ENCODE peak calls at places on chromosomes 12 and 14, in eight cellular contexts. S, O, D, N, Q, A, W and H are unnamed samples.

GRCh38 chr14:69247691-69248440 is 12.1 kb upstream of the GALNT16 start:
- DNase-seq in Q (peak), D (peak), O (no peak), A (peak), N (no peak), S (peak), W (peak), H (no peak)

GRCh38 chr12:95240556-95240955 is 22.9 kb downstream of the VEZT start:
- DNase-seq in Q (no peak), S (no peak), O (no peak), D (no peak), W (no peak), N (no peak), A (no peak), H (no peak)

GRCh38 chr12:130952545-130952954 is 1.2 kb upstream of the ADGRD1 start:
- DNase-seq in Q (no peak), N (no peak), S (no peak), D (no peak), W (no peak), O (no peak), A (no peak), H (no peak)

GRCh38 chr14:44759263-44759662 is 202.5 kb downstream of the KLHL28 start:
- DNase-seq in W (no peak), O (no peak), S (no peak), N (no peak), D (no peak), Q (no peak), A (no peak), H (no peak)

GRCh38 chr12:64730585-64730964 is 28.6 kb downstream of the GNS start:
- DNase-seq in O (no peak), W (no peak), Q (no peak), S (no peak), A (no peak), N (no peak), D (no peak), H (no peak)

GRCh38 chr12:42776396-42776795 is 186.8 kb upstream of the PRICKLE1 start:
- DNase-seq in W (no peak), N (no peak), O (no peak), S (no peak), A (no peak), Q (no peak), D (no peak), H (no peak)

GRCh38 chr14:101665478-101666078 is 95.9 kb upstream of the PPP2R5C start:
- DNase-seq in S (no peak), N (peak), A (no peak), O (peak), D (peak), Q (peak), W (peak), H (no peak)

GRCh38 chr12:24045816-24046257 is 96.4 kb upstream of the SOX5 start:
- DNase-seq in W (no peak), S (no peak), O (no peak), Q (no peak), N (no peak), A (no peak), D (peak), H (no peak)

GRCh38 chr12:78229491-78230209 is 399.0 kb downstream of the NAV3 start:
- DNase-seq in O (peak), Q (peak), D (peak), N (peak), A (no peak), S (no peak), W (peak), H (peak)

GRCh38 chr12:124228050-124228711 is 66.7 kb upstream of the RFLNA start:
- DNase-seq in S (no peak), O (no peak), W (no peak), D (no peak), N (no peak), A (no peak), Q (no peak), H (no peak)

GRCh38 chr12:124036117-124037109 is 63.4 kb downstream of the ZNF664 start:
- DNase-seq in S (no peak), D (peak), Q (peak), N (peak), W (peak), A (peak), O (peak), H (peak)

GRCh38 chr14:75182820-75183219 is 6.4 kb upstream of the TMED10 start:
- DNase-seq in N (no peak), O (no peak), D (peak), S (no peak), Q (no peak), A (peak), W (no peak), H (no peak)

GRCh38 chr14:57314690-57315089 is 45.9 kb downstream of the AP5M1 start:
- DNase-seq in Q (no peak), A (no peak), O (no peak), S (no peak), D (no peak), N (no peak), W (no peak), H (no peak)

GRCh38 chr14:24741871-24742270 is 107.9 kb upstream of the GZMB start:
- DNase-seq in Q (no peak), N (no peak), O (no peak), A (no peak), S (no peak), D (peak), W (no peak), H (no peak)

GRCh38 chr12:8823565-8824300 is 1.3 kb downstream of the A2ML1 start:
- DNase-seq in S (no peak), W (no peak), O (peak), A (peak), N (no peak), Q (no peak), D (peak), H (peak)

GRCh38 chr14:69716483-69717187 is 50.3 kb upstream of the SRSF5 start:
- DNase-seq in O (no peak), S (no peak), Q (no peak), D (peak), W (peak), A (no peak), N (no peak), H (no peak)

DNA sequence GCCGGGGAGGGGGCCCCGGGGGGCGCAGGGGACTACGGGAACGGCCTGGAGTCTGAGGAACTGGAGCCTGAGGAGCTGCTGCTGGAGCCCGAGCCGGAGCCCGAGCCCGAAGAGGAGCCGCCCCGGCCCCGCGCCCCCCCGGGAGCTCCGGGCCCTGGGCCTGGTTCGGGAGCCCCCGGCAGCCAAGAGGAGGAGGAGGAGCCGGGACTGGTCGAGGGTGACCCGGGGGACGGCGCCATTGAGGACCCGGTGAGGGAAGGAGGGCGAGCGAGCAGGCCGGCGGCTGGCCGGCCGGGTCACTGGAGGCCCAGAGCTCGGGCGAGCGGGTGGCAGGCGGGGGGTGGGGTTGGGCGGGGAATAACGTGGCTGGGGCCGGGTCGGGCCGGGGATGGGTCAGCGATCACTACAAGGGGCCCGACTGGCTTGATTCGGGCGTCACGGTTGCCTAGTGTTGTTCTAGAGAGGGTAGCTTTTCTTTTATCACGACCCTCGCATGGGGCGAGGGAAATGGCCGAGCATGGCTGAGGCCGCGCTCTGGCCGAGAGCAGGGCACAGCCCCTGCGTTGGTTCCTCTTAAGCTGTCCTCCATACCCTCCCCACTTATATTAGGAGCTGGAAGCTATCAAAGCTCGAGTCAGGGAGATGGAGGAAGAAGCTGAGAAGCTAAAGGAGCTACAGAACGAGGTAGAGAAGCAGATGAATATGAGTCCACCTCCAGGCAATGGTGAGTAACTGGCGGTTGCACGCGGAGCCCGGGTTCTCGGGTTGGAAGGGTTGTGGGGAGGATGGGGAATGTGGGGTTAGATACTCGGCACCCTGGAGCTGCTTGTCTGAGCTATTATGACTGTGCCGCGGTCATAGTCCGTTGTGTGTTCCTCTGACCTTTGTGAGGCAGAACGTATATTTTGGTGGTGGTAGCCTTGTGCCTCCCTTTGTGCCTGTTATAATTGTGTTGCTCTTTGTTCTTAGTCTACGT is 603 bp downstream of the PABPN1 start:
- DNase-seq in A (peak), D (peak), W (peak), Q (peak), O (peak), S (peak), N (no peak), H (peak)
- TF ChIP-seq POLR2A in A (no peak), D (peak), W (peak), Q (peak), O (peak), S (no peak), N (peak), H (peak)

GRCh38 chr12:66735275-66735674 is 56.4 kb upstream of the GRIP1 start:
- DNase-seq in O (no peak), W (no peak), A (no peak), D (no peak), Q (no peak), N (no peak), S (no peak), H (no peak)
- TF ChIP-seq POLR2A in O (no peak), W (no peak), A (no peak), D (no peak), Q (no peak), N (no peak), S (no peak), H (no peak)

GRCh38 chr12:40105515-40106201 is at the start of gene SLC2A13:
- DNase-seq in A (peak), S (peak), O (peak), W (peak), N (peak), Q (peak), D (peak), H (peak)
- TF ChIP-seq POLR2A in A (peak), S (no peak), O (peak), W (peak), N (no peak), Q (peak), D (peak), H (peak)

DNA sequence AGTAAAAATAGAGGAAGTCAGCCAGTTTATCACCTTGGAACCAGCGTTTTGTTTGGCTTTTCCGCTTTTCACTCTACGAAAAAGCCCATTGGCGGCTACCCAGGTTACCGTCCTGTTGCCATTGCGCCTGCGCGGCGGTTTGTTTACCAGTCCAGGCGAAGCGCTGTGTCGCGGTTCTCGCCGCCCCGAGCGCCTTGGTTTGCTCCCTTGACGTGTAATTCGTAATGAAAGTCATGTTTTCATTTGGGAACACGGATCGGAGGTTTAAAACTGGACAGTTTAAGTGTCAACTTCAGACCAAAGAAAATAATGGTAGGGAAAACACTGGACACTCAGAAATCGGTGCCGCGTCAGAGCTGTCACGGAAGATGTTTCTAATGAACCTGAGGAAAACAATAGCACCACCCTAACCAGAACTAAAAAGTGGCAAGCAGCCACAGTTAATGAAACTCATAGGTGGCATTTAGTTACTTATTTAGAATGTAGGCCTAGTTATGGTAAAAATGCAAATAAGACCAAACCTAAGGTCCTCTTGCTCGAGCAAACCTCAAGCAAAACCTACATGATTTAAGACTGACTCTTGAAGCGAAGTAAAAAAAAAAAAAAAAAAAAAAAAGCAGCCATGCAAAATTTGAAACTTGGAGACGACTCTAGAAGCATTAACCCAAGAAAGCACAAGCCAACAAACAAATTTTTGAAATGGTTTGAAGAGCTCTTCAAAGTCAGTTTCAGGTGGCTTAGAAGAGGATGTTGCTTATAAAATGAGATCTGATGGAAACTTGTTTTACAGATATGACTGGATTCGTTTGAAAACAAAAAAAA is 790 bp upstream of the GPR19 start:
- DNase-seq in W (peak), Q (peak), S (peak), O (peak), D (peak), N (peak), A (peak), H (peak)
- TF ChIP-seq POLR2A in W (peak), Q (peak), S (no peak), O (peak), D (peak), N (no peak), A (peak), H (peak)

GRCh38 chr14:78325911-78326310 is 155.7 kb downstream of the NRXN3 start:
- DNase-seq in D (no peak), O (no peak), W (no peak), S (no peak), N (no peak), A (no peak), Q (no peak), H (no peak)

GRCh38 chr14:78319411-78319810 is 149.2 kb downstream of the NRXN3 start:
- DNase-seq in A (no peak), W (no peak), S (no peak), O (no peak), Q (no peak), N (no peak), D (no peak), H (peak)

GRCh38 chr14:78327426-78328210 is 157.4 kb downstream of the NRXN3 start:
- DNase-seq in D (no peak), W (no peak), S (no peak), Q (no peak), A (no peak), N (no peak), O (no peak), H (no peak)

GRCh38 chr14:78319826-78320635 is 149.9 kb downstream of the NRXN3 start:
- DNase-seq in S (no peak), N (no peak), Q (no peak), O (no peak), D (no peak), W (no peak), A (no peak), H (peak)

DNA sequence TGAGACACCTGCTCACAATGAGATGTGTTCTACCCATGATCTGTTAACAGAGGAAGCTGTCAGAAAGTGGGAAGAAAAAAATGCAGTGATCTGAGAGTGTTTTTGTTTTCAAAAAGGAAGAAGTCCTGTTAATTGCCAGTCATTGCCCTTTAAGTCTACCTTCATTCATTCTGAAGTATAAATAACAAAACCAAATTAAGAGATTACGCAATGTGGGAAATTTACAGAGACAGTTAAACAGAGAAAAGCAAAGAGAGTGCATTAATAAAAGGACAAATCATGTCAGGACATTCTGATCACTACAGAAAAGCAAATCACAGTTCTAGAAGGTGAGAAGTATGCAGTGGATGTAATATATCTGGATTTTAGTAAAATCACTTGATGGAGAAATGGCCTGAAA is 154.2 kb downstream of the NRXN3 start:
- DNase-seq in N (no peak), O (no peak), A (no peak), S (no peak), Q (no peak), W (no peak), D (no peak), H (no peak)
- TF ChIP-seq POLR2A in N (no peak), O (no peak), A (no peak), S (no peak), Q (no peak), W (no peak), D (no peak), H (no peak)